ENCODE peak calls at places on chromosomes 2 and 18, in four cellular contexts. One of them, this sample, is unnamed.

GRCh38 chr18:2692508-2692907 is 37.0 kb downstream of the SMCHD1 start:
- DNase-seq in NCI-H2081 treated with DMSO at 0.1 percent for 48 hours: no peak
- DNase-seq in COR-L47: no peak
- DNase-seq in AG04450: no peak
- DNase-seq in this sample: no peak

GRCh38 chr2:107325983-107326786 is 440.2 kb upstream of the ST6GAL2 start:
- DNase-seq in NCI-H2081 treated with DMSO at 0.1 percent for 48 hours: no peak
- DNase-seq in COR-L47: no peak
- DNase-seq in AG04450: no peak
- DNase-seq in this sample: no peak

GRCh38 chr2:216023055-216023648 is 9.8 kb upstream of the MREG start:
- DNase-seq in NCI-H2081 treated with DMSO at 0.1 percent for 48 hours: no peak
- DNase-seq in COR-L47: no peak
- DNase-seq in AG04450: no peak
- DNase-seq in this sample: peak

GRCh38 chr2:143503280-143503679 is 374.1 kb downstream of the ARHGAP15 start:
- DNase-seq in NCI-H2081 treated with DMSO at 0.1 percent for 48 hours: no peak
- DNase-seq in COR-L47: no peak
- DNase-seq in AG04450: no peak
- DNase-seq in this sample: no peak

GRCh38 chr2:208031608-208032019 is 6.3 kb upstream of the PLEKHM3 start:
- DNase-seq in NCI-H2081 treated with DMSO at 0.1 percent for 48 hours: no peak
- DNase-seq in COR-L47: no peak
- DNase-seq in AG04450: peak
- DNase-seq in this sample: no peak

GRCh38 chr2:109382236-109382930 is 231.4 kb downstream of the SEPTIN10 start:
- DNase-seq in NCI-H2081 treated with DMSO at 0.1 percent for 48 hours: no peak
- DNase-seq in COR-L47: no peak
- DNase-seq in AG04450: no peak
- DNase-seq in this sample: no peak

GRCh38 chr2:54402350-54402749 is 53.8 kb upstream of the SPTBN1 start:
- DNase-seq in NCI-H2081 treated with DMSO at 0.1 percent for 48 hours: no peak
- DNase-seq in COR-L47: no peak
- DNase-seq in AG04450: peak
- DNase-seq in this sample: peak

GRCh38 chr2:203432811-203433210 is 102.3 kb downstream of the RAPH1 start:
- DNase-seq in NCI-H2081 treated with DMSO at 0.1 percent for 48 hours: no peak
- DNase-seq in COR-L47: no peak
- DNase-seq in AG04450: no peak
- DNase-seq in this sample: no peak

GRCh38 chr18:42048150-42048549 is 93.1 kb downstream of the PIK3C3 start:
- DNase-seq in NCI-H2081 treated with DMSO at 0.1 percent for 48 hours: no peak
- DNase-seq in COR-L47: no peak
- DNase-seq in AG04450: peak
- DNase-seq in this sample: no peak

GRCh38 chr2:151827564-151828142 is 568 bp downstream of the ARL5A start:
- DNase-seq in NCI-H2081 treated with DMSO at 0.1 percent for 48 hours: no peak
- DNase-seq in COR-L47: no peak
- DNase-seq in AG04450: no peak
- DNase-seq in this sample: no peak

GRCh38 chr2:196427996-196428634 is 211.4 kb upstream of the CCDC150 start:
- DNase-seq in NCI-H2081 treated with DMSO at 0.1 percent for 48 hours: no peak
- DNase-seq in COR-L47: no peak
- DNase-seq in AG04450: no peak
- DNase-seq in this sample: no peak

GRCh38 chr2:144495227-144495933 is 24.5 kb downstream of the ZEB2 start:
- DNase-seq in NCI-H2081 treated with DMSO at 0.1 percent for 48 hours: no peak
- DNase-seq in COR-L47: no peak
- DNase-seq in AG04450: no peak
- DNase-seq in this sample: no peak

GRCh38 chr18:29594494-29594893 is 1417.6 kb upstream of the CDH2 start:
- DNase-seq in NCI-H2081 treated with DMSO at 0.1 percent for 48 hours: no peak
- DNase-seq in COR-L47: no peak
- DNase-seq in AG04450: no peak
- DNase-seq in this sample: no peak

GRCh38 chr18:76456018-76456750 is 38.9 kb downstream of the ZNF516 start:
- DNase-seq in NCI-H2081 treated with DMSO at 0.1 percent for 48 hours: no peak
- DNase-seq in COR-L47: no peak
- DNase-seq in AG04450: no peak
- DNase-seq in this sample: no peak

GRCh38 chr2:44233450-44234128 is 41.7 kb upstream of the SLC3A1 start:
- DNase-seq in NCI-H2081 treated with DMSO at 0.1 percent for 48 hours: no peak
- DNase-seq in COR-L47: peak
- DNase-seq in AG04450: peak
- DNase-seq in this sample: peak

GRCh38 chr2:191573216-191573615 is 104.7 kb upstream of the NABP1 start:
- DNase-seq in NCI-H2081 treated with DMSO at 0.1 percent for 48 hours: no peak
- DNase-seq in COR-L47: no peak
- DNase-seq in AG04450: no peak
- DNase-seq in this sample: no peak

GRCh38 chr18:77899972-77900754 is 650.5 kb downstream of the GALR1 start:
- DNase-seq in NCI-H2081 treated with DMSO at 0.1 percent for 48 hours: no peak
- DNase-seq in COR-L47: peak
- DNase-seq in AG04450: no peak
- DNase-seq in this sample: no peak

GRCh38 chr2:36277876-36278523 is 77.6 kb upstream of the CRIM1 start:
- DNase-seq in NCI-H2081 treated with DMSO at 0.1 percent for 48 hours: no peak
- DNase-seq in COR-L47: no peak
- DNase-seq in AG04450: no peak
- DNase-seq in this sample: no peak

GRCh38 chr2:151946856-151947523 is 118.8 kb upstream of the ARL5A start:
- DNase-seq in NCI-H2081 treated with DMSO at 0.1 percent for 48 hours: no peak
- DNase-seq in COR-L47: no peak
- DNase-seq in AG04450: no peak
- DNase-seq in this sample: peak

GRCh38 chr2:102618452-102619413 is 620 bp upstream of the SLC9A2 start:
- DNase-seq in NCI-H2081 treated with DMSO at 0.1 percent for 48 hours: no peak
- DNase-seq in COR-L47: no peak
- DNase-seq in AG04450: no peak
- DNase-seq in this sample: no peak

GRCh38 chr2:176784633-176785193 is 427.9 kb upstream of the HNRNPA3 start:
- DNase-seq in NCI-H2081 treated with DMSO at 0.1 percent for 48 hours: no peak
- DNase-seq in COR-L47: no peak
- DNase-seq in AG04450: no peak
- DNase-seq in this sample: no peak

GRCh38 chr2:64988420-64989125 is 626 bp upstream of the SLC1A4 start:
- DNase-seq in NCI-H2081 treated with DMSO at 0.1 percent for 48 hours: no peak
- DNase-seq in COR-L47: peak
- DNase-seq in AG04450: peak
- DNase-seq in this sample: peak